ENCODE peak calls at places on chromosomes 6 and 20, in five cellular contexts. L, A, R, Y and F are unnamed samples.

GRCh38 chr6:71294121-71294523 is 5.5 kb downstream of the OGFRL1 start:
- DNase-seq in R (no peak), L (no peak), Y (no peak), A (peak), F (no peak)

GRCh38 chr20:44104807-44105517 is 82.0 kb downstream of the JPH2 start:
- DNase-seq in A (peak), R (no peak), Y (no peak), L (no peak), F (no peak)

GRCh38 chr6:148509152-148509571 is 166.5 kb downstream of the SASH1 start:
- DNase-seq in L (no peak), Y (no peak), R (no peak), A (no peak), F (no peak)

GRCh38 chr6:154510144-154510905 is at the start of gene CNKSR3:
- DNase-seq in Y (peak), L (no peak), A (peak), R (peak), F (peak)

GRCh38 chr6:147218797-147219196 is 14.6 kb downstream of the STXBP5 start:
- DNase-seq in A (no peak), L (no peak), R (no peak), Y (no peak), F (no peak)

GRCh38 chr20:56299362-56299761 is 50.8 kb downstream of the MC3R start:
- DNase-seq in R (no peak), Y (no peak), L (no peak), A (no peak), F (peak)

GRCh38 chr6:47714802-47715201 is 16.4 kb downstream of the ADGRF4 start:
- DNase-seq in R (no peak), A (no peak), L (no peak), Y (no peak), F (no peak)

GRCh38 chr20:10278416-10278815 is 59.8 kb downstream of the SNAP25 start:
- DNase-seq in R (no peak), L (no peak), Y (no peak), A (no peak), F (no peak)

GRCh38 chr6:158854214-158855101 is 35.3 kb upstream of the EZR start:
- DNase-seq in L (no peak), R (no peak), Y (peak), A (no peak), F (peak)

GRCh38 chr6:151992091-151992490 is 184.6 kb downstream of the ESR1 start:
- DNase-seq in Y (no peak), A (no peak), L (no peak), R (no peak), F (no peak)

GRCh38 chr20:51528263-51529026 is 14.1 kb downstream of the NFATC2 start:
- DNase-seq in Y (no peak), A (no peak), L (peak), R (no peak), F (no peak)

GRCh38 chr6:53723331-53723730 is 57.8 kb upstream of the KLHL31 start:
- DNase-seq in R (no peak), A (no peak), Y (no peak), L (no peak), F (no peak)

GRCh38 chr20:13771853-13772453 is 12.8 kb downstream of the ESF1 start:
- DNase-seq in L (no peak), A (no peak), R (peak), Y (no peak), F (peak)

GRCh38 chr6:157673596-157673995 is 149.4 kb upstream of the SNX9 start:
- DNase-seq in R (no peak), Y (no peak), L (no peak), A (no peak), F (no peak)